ENCODE peak calls at places on chromosomes 16 and 17, in ten cellular contexts. J, A, P, O, Y, M, Q, X, B and E are unnamed samples.

GRCh38 chr17:42832213-42832933 is 824 bp upstream of the PSME3 start:
- DNase-seq in X (peak), O (no peak), P (no peak), M (no peak), J (no peak), Y (no peak), Q (no peak), B (no peak), A (no peak), E (no peak)

GRCh38 chr16:10078541-10078949 is 103.7 kb downstream of the GRIN2A start:
- DNase-seq in M (no peak), Y (no peak), J (no peak), A (no peak), O (no peak), X (no peak), P (peak), B (no peak), Q (no peak), E (no peak)

GRCh38 chr17:80270836-80271235 is 10.2 kb downstream of the RNF213 start:
- DNase-seq in Y (peak), M (no peak), P (no peak), A (no peak), Q (no peak), J (peak), B (no peak), O (peak), X (no peak), E (peak)

GRCh38 chr17:43536236-43537088 is 9.7 kb downstream of the ETV4 start:
- DNase-seq in J (peak), Y (peak), B (no peak), X (no peak), O (no peak), P (no peak), M (no peak), Q (peak), A (no peak), E (no peak)

GRCh38 chr17:55458977-55459376 is 37.3 kb upstream of the MMD start:
- DNase-seq in B (no peak), M (no peak), J (peak), A (no peak), O (no peak), Y (peak), X (no peak), P (no peak), Q (peak), E (peak)

GRCh38 chr16:75567911-75568310 is 1.7 kb downstream of the GABARAPL2 start:
- DNase-seq in J (no peak), Q (no peak), P (no peak), X (no peak), Y (no peak), M (no peak), B (no peak), O (no peak), A (no peak), E (no peak)

GRCh38 chr16:83403751-83404150 is 404.0 kb upstream of the HSBP1 start:
- DNase-seq in Y (peak), P (no peak), Q (no peak), X (no peak), A (no peak), M (no peak), B (no peak), J (peak), O (no peak), E (no peak)

GRCh38 chr16:3637371-3637923 is 17.0 kb upstream of the DNASE1 start:
- DNase-seq in A (peak), B (no peak), Y (peak), Q (no peak), M (no peak), O (peak), P (no peak), X (no peak), J (no peak), E (peak)

GRCh38 chr16:8867483-8868271 is 1.1 kb downstream of the CARHSP1 start:
- DNase-seq in B (peak), Y (no peak), A (peak), J (no peak), P (peak), M (no peak), O (peak), X (no peak), Q (no peak), E (peak)

GRCh38 chr16:56198755-56199114 is 7.4 kb downstream of the GNAO1 start:
- DNase-seq in X (no peak), J (no peak), B (no peak), O (no peak), P (no peak), M (no peak), Y (no peak), A (no peak), Q (no peak), E (no peak)

GRCh38 chr17:61314368-61315078 is 85.1 kb upstream of the TBX2 start:
- DNase-seq in X (peak), Q (no peak), O (no peak), M (no peak), Y (peak), B (no peak), P (no peak), J (peak), A (no peak), E (no peak)

GRCh38 chr17:68057531-68057952 is 22.0 kb downstream of the KPNA2 start:
- DNase-seq in Q (no peak), Y (peak), B (no peak), A (no peak), J (peak), X (no peak), P (no peak), O (peak), M (no peak), E (peak)

GRCh38 chr17:21280081-21280518 is 4.4 kb upstream of the MAP2K3 start:
- DNase-seq in P (peak), O (peak), Y (peak), A (peak), B (peak), J (peak), Q (peak), M (peak), X (peak), E (peak)

DNA sequence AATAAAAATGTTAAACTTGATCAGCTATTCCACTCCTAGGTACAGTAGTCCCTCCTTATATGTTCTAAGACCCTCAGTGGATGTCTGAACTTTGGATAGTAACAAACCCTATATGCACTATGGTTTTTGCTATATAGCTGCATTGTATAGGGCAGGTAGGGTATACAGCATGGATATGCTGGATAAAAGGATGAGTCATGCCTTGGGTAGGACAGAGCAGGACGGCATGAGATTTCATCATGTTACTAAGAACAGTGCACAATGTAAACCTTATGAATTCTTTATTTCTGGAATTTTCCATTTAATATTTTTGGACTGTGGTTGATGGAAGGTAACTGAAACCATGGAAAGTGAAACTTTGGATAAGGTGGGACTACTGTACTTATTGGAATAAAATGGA is 235.1 kb downstream of the CEP112 start:
- DNase-seq in P (no peak), X (no peak), B (no peak), A (no peak), J (no peak), M (no peak), Y (peak), O (no peak), Q (no peak), E (no peak)
- TF ChIP-seq CTCF in P (no peak), X (no peak), B (no peak), A (no peak), J (no peak), M (no peak), Y (no peak), O (no peak), Q (no peak), E (no peak)

DNA sequence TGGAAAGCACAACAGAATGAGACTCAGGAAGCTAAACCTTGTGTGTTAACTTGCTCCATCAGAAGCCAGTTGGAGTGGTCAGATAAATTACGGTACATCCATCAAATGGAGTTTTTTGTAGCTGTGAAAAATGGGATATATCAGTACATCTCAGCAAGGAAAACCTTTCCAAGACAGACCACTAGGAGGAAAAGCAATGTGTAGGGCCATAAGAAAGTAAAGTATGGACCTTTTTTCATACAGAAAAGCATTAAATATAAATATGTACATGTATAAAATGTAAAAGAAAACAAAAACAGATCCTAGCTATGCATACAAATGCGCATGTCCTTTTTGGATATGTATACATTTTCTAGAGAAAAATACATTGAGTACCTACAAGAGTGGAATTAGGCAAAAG is 403.9 kb upstream of the CDH11 start:
- DNase-seq in B (no peak), Q (no peak), M (no peak), O (no peak), P (no peak), X (no peak), A (no peak), Y (no peak), J (no peak), E (no peak)
- TF ChIP-seq CTCF in B (no peak), Q (no peak), M (peak), O (no peak), P (no peak), X (no peak), A (no peak), Y (peak), J (no peak), E (no peak)

DNA sequence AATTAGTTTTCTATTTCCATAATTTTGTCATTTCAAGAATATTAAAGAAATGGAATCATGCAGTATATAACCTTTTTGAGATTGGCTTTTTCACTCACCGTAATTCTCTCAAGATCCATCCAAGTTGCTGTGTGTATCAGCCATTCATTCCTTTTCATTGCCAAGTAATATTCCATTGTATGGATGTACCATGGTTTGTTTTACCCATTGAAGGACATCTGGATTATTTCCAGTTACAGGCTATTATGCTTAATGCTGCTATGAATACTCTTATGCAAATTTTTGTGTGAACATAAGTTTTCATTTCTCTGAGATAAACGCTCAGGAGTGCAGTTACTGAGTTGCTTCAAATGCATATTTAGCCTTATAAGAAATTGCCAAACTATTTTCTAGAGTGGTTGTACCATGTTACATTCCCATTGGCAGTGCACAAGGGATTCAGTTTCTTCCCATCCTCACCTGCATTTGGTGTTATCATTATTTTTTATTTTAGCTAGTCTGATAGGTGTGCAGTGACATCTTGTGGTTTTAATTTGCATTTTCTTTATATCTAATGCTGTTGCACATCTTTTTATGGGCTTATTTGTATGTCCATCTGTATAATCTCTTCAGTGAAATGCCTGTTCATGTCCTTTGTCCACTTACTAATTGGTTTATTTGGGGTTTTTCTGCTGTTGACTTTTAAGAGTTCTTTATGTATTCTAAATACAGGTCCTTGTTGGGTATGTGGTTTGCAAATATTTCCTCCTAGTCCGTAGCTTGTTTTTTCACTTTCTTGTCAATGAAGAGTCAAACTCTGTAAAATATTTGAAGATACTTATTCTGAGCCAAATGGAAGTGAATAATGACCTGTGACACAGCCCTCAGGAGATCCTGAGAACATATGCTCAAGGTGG is 32.7 kb downstream of the BMERB1 start:
- DNase-seq in X (no peak), Y (peak), A (no peak), P (no peak), J (peak), B (no peak), Q (peak), M (no peak), O (no peak), E (no peak)
- TF ChIP-seq CTCF in X (no peak), Y (peak), A (no peak), P (no peak), J (peak), B (no peak), Q (peak), M (peak), O (no peak), E (no peak)

GRCh38 chr17:65554568-65555223 is 6.8 kb downstream of the AXIN2 start:
- DNase-seq in X (no peak), A (no peak), B (no peak), M (no peak), O (peak), Q (no peak), P (no peak), Y (peak), J (peak), E (no peak)
- TF ChIP-seq CTCF in X (no peak), A (no peak), B (no peak), M (peak), O (no peak), Q (no peak), P (peak), Y (peak), J (peak), E (no peak)

DNA sequence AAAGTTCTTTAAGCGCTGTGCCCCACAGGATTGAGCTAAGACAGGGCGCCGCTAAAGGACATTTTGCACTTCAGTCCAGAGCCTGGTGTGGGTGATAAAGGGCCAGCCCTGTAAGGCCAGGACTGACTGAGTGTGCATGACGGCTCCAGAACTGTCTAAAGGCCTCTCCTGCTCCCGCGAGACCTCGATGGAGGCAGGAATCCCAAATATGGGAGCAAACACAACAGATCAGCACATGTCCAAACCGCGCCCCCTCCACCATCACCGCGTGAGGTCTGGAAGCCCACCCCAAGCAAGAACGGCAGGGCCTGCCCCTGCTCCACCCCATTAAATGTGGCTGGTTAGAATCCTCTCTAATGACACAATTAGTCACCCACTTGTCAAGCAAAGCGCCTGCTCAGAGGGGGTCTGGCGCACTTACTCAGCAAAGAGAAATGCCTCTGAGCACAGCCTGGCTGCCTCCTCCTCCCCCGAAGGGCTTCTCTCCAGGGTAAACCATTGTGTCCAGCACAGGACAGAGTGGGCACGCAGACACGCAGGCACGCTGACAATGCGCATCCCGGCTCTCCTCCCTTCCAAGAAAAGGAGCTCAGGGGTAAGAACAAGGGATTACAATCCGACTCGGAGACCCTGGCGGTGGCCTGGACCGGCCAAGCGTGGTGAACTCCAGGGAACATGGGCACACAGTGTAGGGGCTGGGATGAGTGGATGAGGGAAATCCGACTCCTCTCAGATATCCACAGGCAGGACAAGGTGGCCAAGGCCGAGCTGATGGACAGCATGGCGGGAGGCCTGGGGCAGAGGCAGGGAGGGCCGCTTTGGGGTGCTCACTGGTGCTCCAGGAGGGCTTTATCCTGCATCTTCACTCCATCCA is 1.5 kb downstream of the MXRA7 start:
- DNase-seq in M (peak), Y (peak), Q (no peak), J (peak), O (peak), P (peak), A (no peak), B (peak), X (peak), E (no peak)
- TF ChIP-seq CTCF in M (no peak), Y (no peak), Q (no peak), J (no peak), O (no peak), P (no peak), A (no peak), B (no peak), X (no peak), E (no peak)

DNA sequence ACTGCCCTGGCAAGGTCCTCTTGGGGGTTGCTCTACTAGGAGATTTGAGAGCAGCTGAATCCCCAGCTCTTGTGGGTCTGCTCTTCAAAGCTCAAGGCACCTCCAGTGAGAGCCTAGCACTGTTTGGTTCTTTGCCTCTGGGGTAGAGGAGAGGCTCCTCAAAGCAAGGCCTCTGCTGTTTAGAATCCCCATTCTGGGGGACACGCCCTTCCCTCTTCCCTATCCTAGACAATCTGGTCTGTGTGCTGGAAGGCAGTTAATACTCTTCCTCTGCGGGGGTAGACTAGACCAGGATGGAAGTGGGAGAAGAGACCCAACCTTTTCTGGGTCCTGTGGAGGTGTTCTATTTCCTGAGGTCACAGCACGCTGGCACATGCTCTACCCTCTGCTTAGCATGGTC is 7.7 kb downstream of the ERAL1 start:
- DNase-seq in J (no peak), Q (no peak), M (no peak), O (no peak), B (no peak), A (no peak), Y (no peak), P (no peak), X (no peak), E (no peak)
- TF ChIP-seq CTCF in J (no peak), Q (no peak), M (no peak), O (no peak), B (no peak), A (no peak), Y (no peak), P (no peak), X (no peak), E (no peak)